ENCODE peak calls at places on chromosome X, in four cellular contexts. P is activated CD4-positive, alpha-beta T cell treated with anti-CD3 and anti-CD28 coated beads, Interleukin-2, amount 50 U/mL, for 1 hour; U is NCI-H2029 treated with DMSO at 0.1 percent for 48 hours; N is fibroblast of pulmonary artery. G is an unnamed sample.

GRCh38 chrX:144715356-144715755 is 531.9 kb upstream of the SPANXN1 start:
- DNase-seq in P (no peak), U (no peak), N (peak), G (no peak)

GRCh38 chrX:134244043-134244442 is 7.1 kb downstream of the CCDC160 start:
- DNase-seq in P (no peak), U (no peak), N (peak), G (no peak)

GRCh38 chrX:12894074-12894691 is 12.2 kb upstream of the TLR8 start:
- DNase-seq in P (peak), U (no peak), N (peak), G (peak)

GRCh38 chrX:141760761-141761160 is 62.2 kb upstream of the SPANXD start:
- DNase-seq in P (no peak), U (no peak), N (peak), G (no peak)

GRCh38 chrX:50812995-50813842 is 775 bp downstream of the SHROOM4 start:
- DNase-seq in P (no peak), U (no peak), N (peak), G (peak)

GRCh38 chrX:13614154-13614553 is 38.8 kb upstream of the TCEANC start:
- DNase-seq in P (no peak), U (no peak), N (no peak), G (no peak)

GRCh38 chrX:56947695-56948094 is 47.6 kb downstream of the SPIN3 start:
- DNase-seq in P (no peak), U (no peak), N (peak), G (no peak)

GRCh38 chrX:1727531-1728027 is 112.7 kb downstream of the ASMT start:
- DNase-seq in P (no peak), U (no peak), N (no peak), G (no peak)